ENCODE peak calls at places on chromosomes 6 and 20, in seven cellular contexts. K is mammary epithelial cell; W is CD8-positive, alpha-beta memory T cell; Y is suprapubic skin; D is sigmoid colon; F is uterus; B is psoas muscle. O is an unnamed sample. For H3K27me3 and H3K9me3, the result is how much of the 10 kb centered on the place peaks cover.

GRCh38 chr6:108174371-108175175 is 8.8 kb downstream of the NR2E1 start:
- DNase-seq in Y (no peak), W (no peak), F (no peak), K (no peak), B (no peak), D (no peak), O (no peak)

GRCh38 chr6:20826378-20826777 is 292.1 kb downstream of the CDKAL1 start:
- DNase-seq in B (no peak), F (no peak), W (no peak), D (no peak), K (peak), Y (no peak), O (no peak)

GRCh38 chr20:17556842-17557674 is 12.8 kb upstream of the DSTN start:
- DNase-seq in B (peak), Y (peak), D (peak), F (peak), W (no peak), K (peak), O (peak)

GRCh38 chr20:33702861-33703260 is 16.7 kb upstream of the E2F1 start:
- DNase-seq in F (no peak), B (no peak), Y (no peak), D (peak), K (no peak), W (no peak), O (no peak)

GRCh38 chr20:53146201-53146891 is 174.2 kb downstream of the TSHZ2 start:
- DNase-seq in D (no peak), B (no peak), Y (no peak), W (no peak), K (no peak), F (no peak), O (no peak)

GRCh38 chr6:36120539-36120938 is 9.8 kb upstream of the MAPK13 start:
- DNase-seq in W (peak), F (no peak), D (peak), K (no peak), Y (peak), B (no peak), O (no peak)

GRCh38 chr20:63054695-63055240 is 48.0 kb upstream of the BHLHE23 start:
- DNase-seq in W (no peak), F (no peak), D (peak), Y (peak), B (no peak), K (no peak), O (no peak)

GRCh38 chr6:101236709-101237108 is 156.8 kb upstream of the GRIK2 start:
- DNase-seq in B (no peak), W (no peak), K (no peak), Y (no peak), D (no peak), F (no peak), O (no peak)

GRCh38 chr6:135906542-135906941 is 55.0 kb downstream of the PDE7B start:
- DNase-seq in D (no peak), W (no peak), K (peak), B (no peak), Y (no peak), F (no peak), O (no peak)

GRCh38 chr6:1864496-1864895 is 254.8 kb downstream of the FOXC1 start:
- DNase-seq in D (no peak), Y (no peak), B (no peak), K (no peak), W (no peak), F (no peak), O (no peak)

GRCh38 chr20:49435639-49436038 is 46.8 kb downstream of the KCNB1 start:
- DNase-seq in F (no peak), K (no peak), B (no peak), Y (no peak), D (no peak), W (no peak), O (no peak)

GRCh38 chr20:64188071-64188470 is 23.8 kb downstream of the MYT1 start:
- DNase-seq in K (no peak), F (no peak), B (no peak), Y (no peak), D (no peak), W (no peak), O (no peak)

GRCh38 chr6:149727793-149728498 is 10.0 kb upstream of the LATS1 start:
- DNase-seq in K (no peak), F (no peak), D (no peak), Y (no peak), W (no peak), B (no peak), O (no peak)

GRCh38 chr6:53524455-53524815 is 20.5 kb downstream of the GCLC start:
- DNase-seq in D (no peak), F (no peak), Y (no peak), K (no peak), W (no peak), B (no peak), O (no peak)

GRCh38 chr6:27296106-27296783 is 15.8 kb downstream of the POM121L2 start:
- DNase-seq in Y (no peak), F (no peak), K (peak), B (no peak), D (no peak), W (no peak), O (peak)

GRCh38 chr6:14811760-14812428 is 434.0 kb upstream of the JARID2 start:
- DNase-seq in K (no peak), W (no peak), D (no peak), B (no peak), F (no peak), Y (no peak), O (no peak)

GRCh38 chr6:124885171-124885570 is 77.1 kb upstream of the RNF217 start:
- DNase-seq in D (no peak), W (no peak), F (no peak), B (no peak), K (no peak), Y (no peak), O (no peak)

GRCh38 chr6:124903797-124904196 is 58.4 kb upstream of the RNF217 start:
- DNase-seq in W (no peak), D (no peak), Y (no peak), F (no peak), K (peak), B (no peak), O (no peak)

GRCh38 chr6:150175611-150176151 is 32.8 kb downstream of the PPP1R14C start:
- DNase-seq in Y (no peak), F (no peak), W (no peak), K (no peak), B (no peak), D (no peak), O (no peak)

GRCh38 chr6:98842489-98843180 is 8.3 kb downstream of the POU3F2 start:
- DNase-seq in B (no peak), Y (no peak), D (peak), F (no peak), K (no peak), W (no peak), O (no peak)

GRCh38 chr6:107957165-107957908 is 671 bp downstream of the SEC63 start:
- DNase-seq in D (peak), B (peak), W (peak), Y (peak), F (peak), K (peak), O (peak)

GRCh38 chr6:72946766-72947165 is 278.5 kb downstream of the KHDC1L start:
- DNase-seq in D (no peak), K (no peak), Y (no peak), F (no peak), B (no peak), W (no peak), O (no peak)

GRCh38 chr6:137914530-137915193 is 47.6 kb downstream of the TNFAIP3 start:
- DNase-seq in B (no peak), Y (no peak), F (no peak), W (no peak), K (no peak), D (no peak), O (no peak)

GRCh38 chr6:3592371-3592941 is 135.6 kb upstream of the SLC22A23 start:
- DNase-seq in F (peak), D (no peak), Y (no peak), K (peak), W (no peak), B (no peak), O (peak)

GRCh38 chr6:6806793-6807518 is 218.4 kb downstream of the LY86 start:
- DNase-seq in W (no peak), F (no peak), K (no peak), B (no peak), Y (no peak), D (peak), O (no peak)

GRCh38 chr6:6810727-6811126 is 222.2 kb downstream of the LY86 start:
- DNase-seq in W (no peak), F (no peak), Y (no peak), B (no peak), D (no peak), K (peak), O (no peak)

GRCh38 chr6:6808343-6808742 is 219.8 kb downstream of the LY86 start:
- DNase-seq in K (no peak), B (no peak), D (no peak), F (no peak), Y (no peak), W (no peak), O (no peak)

GRCh38 chr6:6811151-6812002 is 222.9 kb downstream of the LY86 start:
- DNase-seq in Y (no peak), F (peak), D (no peak), K (peak), W (no peak), B (no peak), O (peak)

DNA sequence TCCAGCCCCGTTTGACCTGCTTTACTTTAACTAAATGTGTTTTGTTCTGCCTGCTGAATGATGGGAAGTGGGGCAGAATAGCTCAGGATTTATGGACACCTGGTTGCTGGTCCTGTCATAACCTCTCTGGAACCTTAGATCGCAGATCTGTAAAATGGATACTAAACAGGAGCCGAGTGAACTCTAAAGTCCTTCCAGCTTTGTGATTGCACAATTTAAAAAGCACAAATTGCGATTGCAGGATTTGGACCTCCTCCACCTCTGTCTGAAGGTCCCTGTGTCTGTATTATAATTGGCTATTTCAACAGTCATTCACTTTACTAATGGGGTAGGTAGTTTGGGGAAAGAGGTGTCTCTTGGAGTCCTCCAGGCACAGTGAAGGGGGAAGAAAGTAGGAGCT is 220.4 kb downstream of the LY86 start:
- DNase-seq in Y (no peak), D (no peak), K (no peak), F (no peak), W (no peak), B (no peak), O (no peak)
- H3K27me3 ChIP-seq in Y (under half), D (under half), K (under half), F (under half), W (under half), B (under half), O (under half)

DNA sequence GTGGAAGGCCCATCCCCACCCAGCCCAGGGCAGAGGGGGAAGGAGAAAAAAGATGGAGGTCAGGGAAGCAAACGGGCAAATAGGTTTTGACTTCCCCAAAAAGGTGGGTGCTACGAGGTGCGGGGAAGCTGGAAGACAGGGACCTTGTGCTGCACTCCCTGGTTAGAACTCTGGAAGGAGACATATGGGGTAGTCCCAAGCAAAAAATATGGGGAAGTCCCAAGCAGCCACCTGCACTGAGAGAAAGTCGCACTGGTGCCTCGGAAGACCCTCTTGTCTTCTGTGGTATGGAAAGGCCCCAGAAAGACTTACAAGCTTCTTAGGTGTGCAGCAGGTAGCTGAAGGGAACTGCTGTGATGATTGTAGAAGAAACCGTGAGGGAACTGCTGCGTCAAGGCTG is 93.8 kb upstream of the CEP85L start:
- DNase-seq in D (no peak), K (no peak), B (no peak), Y (no peak), F (no peak), W (no peak), O (no peak)
- H3K4me3 ChIP-seq in D (no peak), K (no peak), B (no peak), Y (no peak), F (no peak), W (no peak), O (no peak)

DNA sequence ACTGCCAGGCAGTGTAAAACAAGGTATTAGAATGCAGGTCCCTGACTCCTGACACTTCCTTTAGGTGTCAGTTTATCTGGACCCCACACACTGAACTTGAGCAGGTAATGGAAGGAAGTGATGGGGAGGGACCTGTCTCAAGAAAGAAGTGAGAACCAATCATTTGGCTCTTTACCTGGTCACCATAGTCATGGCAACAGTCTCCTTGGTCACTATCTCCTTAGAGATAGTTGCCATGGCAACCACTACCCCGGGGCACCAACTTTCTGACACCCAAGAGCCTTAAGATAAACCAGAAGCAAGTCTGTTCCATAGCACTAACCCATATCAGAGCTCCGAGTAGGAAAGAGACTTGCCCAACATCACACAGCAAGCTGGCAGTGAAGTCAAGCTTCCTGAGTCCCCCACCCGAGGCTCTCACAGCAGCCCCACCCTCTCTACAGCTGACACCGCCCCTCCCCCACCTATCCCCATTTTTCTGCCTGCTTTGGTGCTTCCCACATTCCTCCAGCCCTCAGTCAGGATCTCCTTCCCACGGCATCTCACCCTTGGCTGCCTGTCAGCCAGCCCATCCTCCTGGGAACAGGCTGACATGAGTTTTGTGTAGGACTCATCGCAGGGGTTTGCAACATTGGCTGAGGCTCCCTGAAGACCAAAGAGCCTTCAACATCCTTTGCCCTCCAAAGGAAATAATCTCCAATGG is 16.3 kb upstream of the HM13 start:
- DNase-seq in W (no peak), K (no peak), B (peak), D (no peak), Y (no peak), F (peak), O (peak)
- H3K9me3 ChIP-seq in W (under half), K (under half), B (under half), D (under half), Y (under half), F (under half), O (under half)

DNA sequence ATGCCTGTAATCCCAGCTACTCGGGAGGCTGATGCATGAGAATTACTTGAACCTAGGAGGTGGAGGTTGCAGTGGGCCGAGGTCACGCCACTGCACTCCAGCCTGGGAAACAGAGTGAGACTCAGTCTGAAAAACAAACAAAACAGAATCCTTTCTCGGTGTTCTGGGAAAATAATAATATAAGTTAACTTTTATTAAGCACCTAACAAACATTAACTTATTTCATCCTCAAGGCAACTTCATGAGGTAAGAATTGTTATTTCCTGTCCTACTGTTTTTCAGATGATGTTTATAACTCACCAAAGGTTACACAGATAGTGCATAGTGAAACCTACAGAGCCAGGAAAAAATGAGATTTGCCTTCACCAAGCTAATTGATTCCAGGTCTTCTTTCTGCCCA is 221.4 kb downstream of the PHACTR1 start:
- DNase-seq in D (no peak), F (no peak), Y (no peak), B (no peak), K (no peak), W (no peak), O (no peak)
- H3K27me3 ChIP-seq in D (under half), F (under half), Y (under half), B (under half), K (under half), W (under half), O (under half)

DNA sequence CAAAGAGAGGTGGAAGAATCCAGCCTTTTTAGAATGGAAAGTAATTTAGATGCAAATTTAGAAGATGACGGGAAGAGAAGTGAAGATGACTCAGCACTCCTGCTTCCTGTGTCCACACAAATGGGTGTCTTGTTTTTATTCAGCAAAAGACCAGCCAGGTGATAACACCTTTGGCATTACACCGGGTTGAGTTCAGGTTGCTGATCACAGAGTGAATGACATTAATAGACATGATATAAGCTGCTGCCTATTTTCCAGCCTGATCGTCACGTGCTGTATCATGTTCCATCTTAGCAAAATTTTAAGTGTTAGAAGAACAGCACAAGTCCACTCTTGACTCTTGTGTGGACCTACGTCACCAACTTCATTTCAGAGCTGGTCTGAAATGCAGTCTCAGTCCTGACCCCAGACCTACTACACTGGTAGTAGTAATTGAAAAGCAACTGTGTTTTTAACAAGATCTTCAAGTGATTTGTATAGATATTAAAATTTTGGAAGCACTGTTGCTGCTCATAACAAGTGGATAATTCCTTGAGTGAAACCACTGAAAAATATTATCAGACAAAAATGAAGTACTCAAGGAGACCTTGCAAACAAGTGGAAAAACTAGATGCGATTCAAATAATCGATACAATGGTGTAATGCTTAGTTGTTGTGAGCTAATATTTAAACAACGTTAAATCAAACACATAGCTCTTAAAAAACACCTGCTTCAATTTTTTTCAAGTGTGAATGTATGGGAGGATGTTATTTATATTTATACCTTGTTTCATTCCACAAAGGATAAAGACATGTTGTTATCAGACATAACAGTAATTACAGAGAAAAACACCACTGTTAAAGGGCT is 110.8 kb upstream of the JAG1 start:
- DNase-seq in K (no peak), F (no peak), D (no peak), Y (no peak), W (no peak), B (no peak), O (no peak)
- H3K4me3 ChIP-seq in K (no peak), F (no peak), D (no peak), Y (no peak), W (no peak), B (no peak), O (no peak)

DNA sequence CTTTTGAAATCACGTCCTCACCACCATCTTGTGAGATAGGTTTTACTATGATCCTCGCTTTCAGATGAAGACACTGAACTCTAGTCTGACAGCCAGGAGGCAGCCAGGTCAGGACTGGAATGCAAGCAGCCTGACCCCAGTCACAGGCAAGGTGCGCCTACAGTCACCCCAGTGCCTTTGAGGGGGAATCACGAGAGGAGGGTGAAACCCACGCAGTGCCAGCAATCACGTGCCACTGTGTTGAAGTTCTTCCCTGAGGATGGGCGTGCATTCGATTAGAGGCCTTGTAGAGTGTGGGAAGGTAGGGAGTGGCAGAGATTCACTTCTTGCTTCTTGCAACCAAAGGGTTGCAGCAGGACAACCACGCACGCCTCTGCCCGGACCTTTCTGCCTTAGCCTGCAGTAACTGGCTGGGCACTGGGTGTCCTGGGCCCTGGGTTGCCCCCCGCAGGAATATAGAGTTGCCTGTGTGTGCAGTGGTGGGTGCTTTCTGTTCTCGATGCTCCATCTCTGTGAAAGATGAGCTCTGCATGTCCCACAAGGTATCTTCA is 33.7 kb upstream of the IRF4 start:
- DNase-seq in W (no peak), F (no peak), Y (no peak), D (peak), K (no peak), B (no peak), O (no peak)
- H3K9me3 ChIP-seq in W (under half), F (under half), Y (under half), D (under half), K (under half), B (under half), O (under half)

GRCh38 chr6:85449818-85450577 is at the start of gene NT5E:
- DNase-seq in W (peak), B (peak), F (peak), K (peak), D (peak), Y (peak), O (peak)

GRCh38 chr6:85451586-85452306 is 1.9 kb downstream of the NT5E start:
- DNase-seq in W (no peak), D (no peak), Y (no peak), F (no peak), B (no peak), K (no peak), O (no peak)

GRCh38 chr6:85452441-85452881 is 2.6 kb downstream of the NT5E start:
- DNase-seq in W (no peak), K (no peak), Y (no peak), B (no peak), D (no peak), F (no peak), O (peak)

GRCh38 chr6:85450578-85450884 is 648 bp downstream of the NT5E start:
- DNase-seq in F (no peak), Y (no peak), D (no peak), K (no peak), B (no peak), W (no peak), O (no peak)

GRCh38 chr6:85449388-85449817 is 480 bp upstream of the NT5E start:
- DNase-seq in D (peak), W (no peak), Y (no peak), B (peak), K (peak), F (peak), O (peak)
- H3K27me3 ChIP-seq in D (under half), W (under half), Y (under half), B (under half), K (under half), F (under half), O (under half)

GRCh38 chr6:142844065-142844755 is 100.8 kb downstream of the HIVEP2 start:
- DNase-seq in W (no peak), F (no peak), D (no peak), K (no peak), Y (no peak), B (no peak), O (no peak)
- H3K4me3 ChIP-seq in W (peak), F (no peak), D (no peak), K (no peak), Y (peak), B (peak), O (no peak)

O was measured in MG63.